ENCODE peak calls at places on chromosomes 12 and 14, in four cellular contexts. One of them, this sample, is unnamed.
A peak's percentile ranks its signal among the peaks of the same experiment; 100 is the strongest.

GRCh38 chr14:50741571-50741970 is 73.5 kb upstream of the SAV1 start:
- DNase-seq in GM04504: no peak
- DNase-seq in NCI-H2029 treated with DMSO at 0.1 percent for 48 hours: no peak
- DNase-seq in MCF 10A: peak; percentile 54
- DNase-seq in this sample: no peak

GRCh38 chr12:110937104-110937641 is 16.8 kb upstream of the MYL2 start:
- DNase-seq in GM04504: peak; percentile 6
- DNase-seq in NCI-H2029 treated with DMSO at 0.1 percent for 48 hours: peak; percentile 2
- DNase-seq in MCF 10A: peak; percentile 61
- DNase-seq in this sample: peak; percentile 25

GRCh38 chr14:21669284-21669683 is 4.3 kb downstream of the OR4E1 start:
- DNase-seq in GM04504: no peak
- DNase-seq in NCI-H2029 treated with DMSO at 0.1 percent for 48 hours: no peak
- DNase-seq in MCF 10A: no peak
- DNase-seq in this sample: no peak

GRCh38 chr12:105352940-105353635 is 22.6 kb downstream of the C12orf75 start:
- DNase-seq in GM04504: no peak
- DNase-seq in NCI-H2029 treated with DMSO at 0.1 percent for 48 hours: peak; percentile 45
- DNase-seq in MCF 10A: peak; percentile 47
- DNase-seq in this sample: no peak

GRCh38 chr12:106071686-106072085 is 67.1 kb downstream of the NUAK1 start:
- DNase-seq in GM04504: no peak
- DNase-seq in NCI-H2029 treated with DMSO at 0.1 percent for 48 hours: no peak
- DNase-seq in MCF 10A: no peak
- DNase-seq in this sample: no peak

GRCh38 chr14:22452330-22452729 is 136.7 kb downstream of the DAD1 start:
- DNase-seq in GM04504: no peak
- DNase-seq in NCI-H2029 treated with DMSO at 0.1 percent for 48 hours: no peak
- DNase-seq in MCF 10A: no peak
- DNase-seq in this sample: no peak

GRCh38 chr14:78403278-78403815 is 233.2 kb downstream of the NRXN3 start:
- DNase-seq in GM04504: no peak
- DNase-seq in NCI-H2029 treated with DMSO at 0.1 percent for 48 hours: no peak
- DNase-seq in MCF 10A: peak; percentile 1
- DNase-seq in this sample: no peak

GRCh38 chr12:3152892-3153291 is 75.7 kb downstream of the TSPAN9 start:
- DNase-seq in GM04504: no peak
- DNase-seq in NCI-H2029 treated with DMSO at 0.1 percent for 48 hours: peak; percentile 30
- DNase-seq in MCF 10A: no peak
- DNase-seq in this sample: no peak

GRCh38 chr12:21337959-21338704 is 3.4 kb upstream of the SLCO1A2 start:
- DNase-seq in GM04504: no peak
- DNase-seq in NCI-H2029 treated with DMSO at 0.1 percent for 48 hours: no peak
- DNase-seq in MCF 10A: no peak
- DNase-seq in this sample: no peak

GRCh38 chr14:104505085-104506074 is 74.2 kb upstream of the C14orf180 start:
- DNase-seq in GM04504: no peak
- DNase-seq in NCI-H2029 treated with DMSO at 0.1 percent for 48 hours: no peak
- DNase-seq in MCF 10A: no peak
- DNase-seq in this sample: no peak

GRCh38 chr12:132263451-132264065 is 65.8 kb downstream of the GALNT9 start:
- DNase-seq in GM04504: no peak
- DNase-seq in NCI-H2029 treated with DMSO at 0.1 percent for 48 hours: no peak
- DNase-seq in MCF 10A: no peak
- DNase-seq in this sample: no peak

GRCh38 chr14:101025656-101026055 is 122.1 kb upstream of the RTL1 start:
- DNase-seq in GM04504: no peak
- DNase-seq in NCI-H2029 treated with DMSO at 0.1 percent for 48 hours: peak; percentile 22
- DNase-seq in MCF 10A: no peak
- DNase-seq in this sample: no peak

GRCh38 chr12:89247962-89248361 is 104.3 kb downstream of the DUSP6 start:
- DNase-seq in GM04504: no peak
- DNase-seq in NCI-H2029 treated with DMSO at 0.1 percent for 48 hours: no peak
- DNase-seq in MCF 10A: no peak
- DNase-seq in this sample: no peak

GRCh38 chr12:113899844-113900471 is 66.2 kb downstream of the RBM19 start:
- DNase-seq in GM04504: no peak
- DNase-seq in NCI-H2029 treated with DMSO at 0.1 percent for 48 hours: no peak
- DNase-seq in MCF 10A: no peak
- DNase-seq in this sample: no peak

GRCh38 chr14:65432361-65432948 is 19.9 kb downstream of the FUT8 start:
- DNase-seq in GM04504: no peak
- DNase-seq in NCI-H2029 treated with DMSO at 0.1 percent for 48 hours: no peak
- DNase-seq in MCF 10A: no peak
- DNase-seq in this sample: no peak

GRCh38 chr14:54444701-54445100 is 3.5 kb upstream of the CNIH1 start:
- DNase-seq in GM04504: no peak
- DNase-seq in NCI-H2029 treated with DMSO at 0.1 percent for 48 hours: no peak
- DNase-seq in MCF 10A: no peak
- DNase-seq in this sample: no peak

GRCh38 chr14:74545386-74545785 is 51.8 kb downstream of the ISCA2 start:
- DNase-seq in GM04504: no peak
- DNase-seq in NCI-H2029 treated with DMSO at 0.1 percent for 48 hours: no peak
- DNase-seq in MCF 10A: no peak
- DNase-seq in this sample: no peak

GRCh38 chr14:97380539-97380941 is 583.4 kb downstream of the VRK1 start:
- DNase-seq in GM04504: no peak
- DNase-seq in NCI-H2029 treated with DMSO at 0.1 percent for 48 hours: no peak
- DNase-seq in MCF 10A: peak; percentile 68
- DNase-seq in this sample: peak; percentile 25

GRCh38 chr12:80977356-80977755 is 39.6 kb upstream of the LIN7A start:
- DNase-seq in GM04504: no peak
- DNase-seq in NCI-H2029 treated with DMSO at 0.1 percent for 48 hours: no peak
- DNase-seq in MCF 10A: no peak
- DNase-seq in this sample: no peak

GRCh38 chr12:94198469-94198868 is 50.1 kb downstream of the PLXNC1 start:
- DNase-seq in GM04504: no peak
- DNase-seq in NCI-H2029 treated with DMSO at 0.1 percent for 48 hours: no peak
- DNase-seq in MCF 10A: no peak
- DNase-seq in this sample: no peak

GRCh38 chr14:92352158-92352985 is 29.4 kb downstream of the SLC24A4 start:
- DNase-seq in GM04504: no peak
- DNase-seq in NCI-H2029 treated with DMSO at 0.1 percent for 48 hours: no peak
- DNase-seq in MCF 10A: peak; percentile 47
- DNase-seq in this sample: peak; percentile 9

GRCh38 chr14:26917086-26917485 is 319.3 kb upstream of the NOVA1 start:
- DNase-seq in GM04504: peak; percentile 8
- DNase-seq in NCI-H2029 treated with DMSO at 0.1 percent for 48 hours: no peak
- DNase-seq in MCF 10A: peak; percentile 44
- DNase-seq in this sample: no peak

GRCh38 chr12:104790296-104791125 is 167.6 kb downstream of the SLC41A2 start:
- DNase-seq in GM04504: no peak
- DNase-seq in NCI-H2029 treated with DMSO at 0.1 percent for 48 hours: no peak
- DNase-seq in MCF 10A: peak; percentile 19
- DNase-seq in this sample: peak; percentile 17

GRCh38 chr12:622420-622819 is 40.8 kb downstream of the NINJ2 start:
- DNase-seq in GM04504: no peak
- DNase-seq in NCI-H2029 treated with DMSO at 0.1 percent for 48 hours: no peak
- DNase-seq in MCF 10A: no peak
- DNase-seq in this sample: no peak